ENCODE peak calls at places on chromosome 6, in five cellular contexts. K is endothelial cell, Y is fibroblast of lung, Q is activated B cell treated with CpG ODN at 0.5 μM for 24 hours, D is lung. V is an unnamed sample.

GRCh38 chr6:10369896-10370295 is 45.0 kb downstream of the TFAP2A start:
- DNase-seq in K (no peak), Y (no peak), Q (no peak), D (no peak), V (no peak)

GRCh38 chr6:69914015-69914485 is 47.7 kb downstream of the COL19A1 start:
- DNase-seq in K (no peak), Y (peak), Q (no peak), D (no peak), V (no peak)

GRCh38 chr6:15501806-15502450 is 160.9 kb downstream of the DTNBP1 start:
- DNase-seq in K (no peak), Y (peak), Q (no peak), D (no peak), V (no peak)

GRCh38 chr6:27684264-27685211 is 211.6 kb upstream of the ZNF184 start:
- DNase-seq in K (peak), Y (peak), Q (no peak), D (no peak), V (no peak)

GRCh38 chr6:156780117-156780641 is 3.0 kb downstream of the ARID1B start:
- DNase-seq in K (no peak), Y (peak), Q (no peak), D (peak), V (no peak)

GRCh38 chr6:87921034-87921433 is 126.6 kb upstream of the SPACA1 start:
- DNase-seq in K (no peak), Y (no peak), Q (no peak), D (no peak), V (no peak)

GRCh38 chr6:116564296-116564695 is 7.0 kb upstream of the RWDD1 start:
- DNase-seq in K (no peak), Y (no peak), Q (no peak), D (no peak), V (no peak)

GRCh38 chr6:97203343-97203742 is 79.7 kb downstream of the MMS22L start:
- DNase-seq in K (no peak), Y (peak), Q (no peak), D (no peak), V (no peak)

GRCh38 chr6:135281227-135281626 is 100.1 kb downstream of the MYB start:
- DNase-seq in K (no peak), Y (peak), Q (no peak), D (no peak), V (no peak)

GRCh38 chr6:42342011-42342553 is 109.6 kb downstream of the TRERF1 start:
- DNase-seq in K (no peak), Y (no peak), Q (no peak), D (no peak), V (no peak)

DNA sequence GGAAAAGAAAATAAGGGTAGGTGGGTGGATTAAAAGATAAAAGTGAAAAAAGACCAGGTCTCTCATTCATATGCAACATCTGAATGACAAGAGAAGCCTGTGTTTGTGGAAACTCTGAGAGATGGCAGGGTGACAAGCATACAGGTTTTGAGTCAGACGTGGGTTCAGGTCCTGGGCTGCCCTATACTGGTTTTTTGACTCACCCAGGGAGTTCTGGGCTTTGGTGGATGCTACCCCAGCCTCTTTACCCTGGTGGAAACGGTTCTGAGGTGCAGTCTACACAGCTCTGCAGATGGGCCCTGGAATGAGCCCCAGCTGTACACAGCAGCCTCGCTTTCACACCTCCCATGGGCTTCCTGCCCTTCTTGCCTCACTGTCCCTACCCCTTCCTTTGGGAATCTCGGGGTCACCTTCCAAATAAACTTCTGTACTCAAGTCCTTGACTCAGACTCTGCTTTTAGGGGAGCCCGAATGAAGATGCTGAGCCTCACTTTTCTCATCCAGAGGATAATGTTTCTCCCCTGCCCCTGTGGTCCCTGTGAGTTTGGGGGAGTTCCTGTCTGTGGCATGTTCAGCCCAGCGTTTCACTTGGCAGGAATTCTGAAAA is 77.7 kb upstream of the CLDN20 start:
- DNase-seq in K (no peak), Y (no peak), Q (no peak), D (no peak), V (no peak)
- TF ChIP-seq CTCF in K (no peak), Y (no peak), Q (no peak), D (no peak), V (no peak)

GRCh38 chr6:46491789-46492547 is 719 bp upstream of the RCAN2 start:
- DNase-seq in K (peak), Y (peak), Q (no peak), D (no peak), V (peak)
- TF ChIP-seq CTCF in K (no peak), Y (peak), Q (no peak), D (peak), V (no peak)

GRCh38 chr6:168162366-168162765 is 83.4 kb upstream of the FRMD1 start:
- DNase-seq in K (no peak), Y (no peak), Q (no peak), D (no peak), V (peak)
- TF ChIP-seq CTCF in K (no peak), Y (no peak), Q (no peak), D (no peak), V (no peak)

GRCh38 chr6:139426795-139427194 is 52.3 kb upstream of the CITED2 start:
- DNase-seq in K (no peak), Y (no peak), Q (no peak), D (no peak), V (no peak)

GRCh38 chr6:139422105-139423036 is 47.9 kb upstream of the CITED2 start:
- DNase-seq in K (no peak), Y (no peak), Q (no peak), D (no peak), V (no peak)

GRCh38 chr6:139425780-139426179 is 51.3 kb upstream of the CITED2 start:
- DNase-seq in K (no peak), Y (no peak), Q (no peak), D (no peak), V (no peak)

GRCh38 chr6:139423037-139423698 is 48.7 kb upstream of the CITED2 start:
- DNase-seq in K (no peak), Y (no peak), Q (no peak), D (no peak), V (no peak)

DNA sequence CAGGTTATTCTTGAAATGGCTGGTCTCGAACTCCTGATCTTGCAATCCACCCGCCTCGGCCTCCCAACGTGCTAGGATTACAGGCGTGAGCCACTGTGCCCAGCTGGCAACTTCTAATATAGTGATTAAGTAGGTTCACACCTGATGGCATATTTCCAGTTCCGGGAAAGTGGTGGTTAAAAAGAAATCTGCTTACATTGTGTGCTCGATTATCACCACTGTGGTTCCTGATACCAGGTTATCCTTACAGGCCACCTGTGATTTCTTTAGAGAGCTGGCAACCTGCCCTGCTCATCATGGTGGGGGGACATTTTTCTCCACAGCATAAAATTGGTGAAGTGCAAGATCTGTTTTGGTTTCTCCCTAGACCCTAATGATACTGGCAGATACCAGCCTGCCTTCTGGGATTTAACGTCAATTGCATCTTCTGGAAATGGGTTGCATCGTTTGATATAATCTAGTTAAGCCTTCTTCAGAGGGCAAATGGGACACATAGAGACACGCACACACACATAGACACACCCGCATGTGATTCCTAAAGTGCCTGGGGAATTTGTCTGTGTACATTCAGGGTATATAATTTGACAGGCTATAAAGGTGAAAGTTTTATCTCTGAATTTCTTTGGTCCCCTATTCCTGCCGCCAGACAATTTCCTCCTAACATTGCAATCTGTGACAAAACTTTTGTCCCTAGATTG is 49.7 kb upstream of the CITED2 start:
- DNase-seq in K (no peak), Y (no peak), Q (no peak), D (no peak), V (no peak)
- TF ChIP-seq CTCF in K (no peak), Y (no peak), Q (no peak), D (no peak), V (no peak)

GRCh38 chr6:111566222-111566717 is 39.4 kb downstream of the TRAF3IP2 start:
- DNase-seq in K (no peak), Y (no peak), Q (no peak), D (no peak), V (no peak)

GRCh38 chr6:111566873-111567517 is 38.7 kb downstream of the TRAF3IP2 start:
- DNase-seq in K (peak), Y (peak), Q (no peak), D (no peak), V (no peak)

GRCh38 chr6:111564482-111564945 is 41.2 kb downstream of the TRAF3IP2 start:
- DNase-seq in K (no peak), Y (peak), Q (no peak), D (no peak), V (no peak)

GRCh38 chr6:111563581-111563980 is 42.1 kb downstream of the TRAF3IP2 start:
- DNase-seq in K (no peak), Y (no peak), Q (no peak), D (no peak), V (no peak)

DNA sequence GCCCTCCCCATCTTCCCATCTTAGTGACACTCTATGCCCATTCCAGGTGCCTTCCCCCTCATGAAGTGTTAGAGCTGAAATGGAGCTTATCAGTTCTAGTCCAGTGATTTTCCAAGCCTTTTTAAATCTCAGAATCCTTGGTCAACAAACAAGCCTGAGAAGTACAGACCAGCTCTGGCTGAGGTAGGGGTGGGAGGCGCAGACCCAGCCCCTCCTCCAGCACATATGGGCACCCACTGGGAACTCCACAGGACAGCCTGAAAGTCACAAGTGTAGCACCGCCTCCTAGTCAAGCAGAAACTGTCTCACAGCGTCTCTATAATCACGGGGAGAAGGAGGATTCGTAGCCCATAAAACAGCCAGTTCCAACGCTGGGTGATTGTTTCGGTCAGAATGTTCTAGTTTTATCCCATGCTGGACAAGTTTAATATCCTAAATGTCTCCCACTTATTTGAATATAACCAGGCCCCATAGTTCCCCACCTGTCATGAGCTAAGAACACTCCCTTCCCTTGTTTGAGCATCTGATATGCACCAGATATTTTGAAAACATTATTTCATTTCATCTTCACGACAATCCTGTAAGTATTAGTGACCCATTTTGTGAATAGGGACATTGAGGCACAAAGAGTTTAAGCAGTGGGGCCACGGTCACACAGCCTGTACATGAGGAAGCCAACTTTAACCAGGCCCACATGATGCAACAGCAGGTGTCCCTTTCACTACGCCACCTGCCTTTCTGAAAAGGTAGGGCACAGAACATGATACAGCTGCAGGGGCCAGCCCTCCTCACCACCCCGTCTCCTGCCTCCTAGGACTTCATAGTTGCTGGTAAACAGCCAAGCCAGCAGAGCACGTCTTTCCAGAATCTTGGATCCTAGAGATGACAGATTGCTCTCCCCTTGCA is 40.1 kb downstream of the TRAF3IP2 start:
- DNase-seq in K (no peak), Y (no peak), Q (no peak), D (no peak), V (no peak)
- TF ChIP-seq CTCF in K (peak), Y (no peak), Q (no peak), D (no peak), V (no peak)

GRCh38 chr6:45974596-45974995 is 41.1 kb downstream of the CLIC5 start:
- DNase-seq in K (no peak), Y (no peak), Q (no peak), D (no peak), V (no peak)
- TF ChIP-seq CTCF in K (no peak), Y (no peak), Q (no peak), D (no peak), V (no peak)

V was measured in lower leg skin.